ENCODE peak calls at places on chromosomes 11 and 22, in seven cellular contexts. E is AG04450; G is H9; Y is foreskin keratinocyte; A is CD8-positive, alpha-beta T cell; C is lower lobe of right lung; L is heart right ventricle. V is an unnamed sample.

GRCh38 chr22:44933829-44934735 is 75.7 kb downstream of the PHF21B start:
- DNase-seq in E (no peak), G (no peak), Y (no peak), A (no peak), C (no peak), L (no peak), V (no peak)

GRCh38 chr22:37196539-37197450 is 8.7 kb upstream of the C1QTNF6 start:
- DNase-seq in E (peak), G (no peak), Y (peak), A (peak), C (peak), L (peak), V (no peak)

GRCh38 chr11:2754008-2754407 is 54.2 kb upstream of the KCNQ1OT1 start:
- DNase-seq in E (no peak), G (no peak), Y (no peak), A (no peak), C (peak), L (no peak), V (no peak)

GRCh38 chr22:44736581-44737413 is 15.6 kb upstream of the ARHGAP8 start:
- DNase-seq in E (no peak), G (no peak), Y (no peak), A (no peak), C (no peak), L (no peak), V (no peak)

GRCh38 chr11:35751664-35752061 is 89.1 kb downstream of the TRIM44 start:
- DNase-seq in E (no peak), G (no peak), Y (peak), A (no peak), C (no peak), L (no peak), V (no peak)

GRCh38 chr11:86668929-86669328 is 3.5 kb downstream of the ME3 start:
- DNase-seq in E (no peak), G (no peak), Y (no peak), A (no peak), C (no peak), L (no peak), V (no peak)

GRCh38 chr11:47524200-47524874 is 28.6 kb downstream of the CELF1 start:
- DNase-seq in E (no peak), G (peak), Y (no peak), A (peak), C (no peak), L (peak), V (peak)

GRCh38 chr11:107653077-107653476 is 58.8 kb downstream of the SLN start:
- DNase-seq in E (no peak), G (no peak), Y (no peak), A (no peak), C (no peak), L (no peak), V (no peak)

GRCh38 chr11:68003846-68004550 is at the start of gene UNC93B1:
- DNase-seq in E (no peak), G (peak), Y (no peak), A (peak), C (peak), L (peak), V (peak)

GRCh38 chr22:25485626-25486545 is 78.6 kb upstream of the GRK3 start:
- DNase-seq in E (no peak), G (no peak), Y (no peak), A (no peak), C (no peak), L (no peak), V (peak)

GRCh38 chr11:67405196-67405567 is 1.3 kb downstream of the TBC1D10C start:
- DNase-seq in E (no peak), G (no peak), Y (no peak), A (peak), C (no peak), L (no peak), V (no peak)

GRCh38 chr11:64007160-64007628 is 21.0 kb downstream of the OTUB1 start:
- DNase-seq in E (no peak), G (peak), Y (no peak), A (no peak), C (peak), L (no peak), V (no peak)

GRCh38 chr11:119664063-119664572 is 64.9 kb downstream of the NECTIN1 start:
- DNase-seq in E (peak), G (no peak), Y (no peak), A (no peak), C (no peak), L (no peak), V (no peak)

GRCh38 chr11:60989108-60989650 is 17.7 kb downstream of the CD6 start:
- DNase-seq in E (no peak), G (no peak), Y (no peak), A (no peak), C (no peak), L (no peak), V (no peak)

GRCh38 chr11:65291613-65292012 is 23.1 kb upstream of the CDC42EP2 start:
- DNase-seq in E (no peak), G (no peak), Y (no peak), A (no peak), C (no peak), L (no peak), V (no peak)

GRCh38 chr11:94788396-94788795 is 20.2 kb downstream of the AMOTL1 start:
- DNase-seq in E (no peak), G (no peak), Y (no peak), A (no peak), C (no peak), L (no peak), V (no peak)

GRCh38 chr22:35152316-35152715 is 86.4 kb downstream of the ISX start:
- DNase-seq in E (no peak), G (peak), Y (no peak), A (no peak), C (no peak), L (no peak), V (no peak)

GRCh38 chr22:35154937-35155387 is 89.0 kb downstream of the ISX start:
- DNase-seq in E (peak), G (peak), Y (no peak), A (no peak), C (peak), L (peak), V (peak)

GRCh38 chr22:35149149-35149548 is 83.2 kb downstream of the ISX start:
- DNase-seq in E (no peak), G (no peak), Y (no peak), A (no peak), C (no peak), L (no peak), V (no peak)

GRCh38 chr22:35148381-35148780 is 82.4 kb downstream of the ISX start:
- DNase-seq in E (no peak), G (no peak), Y (no peak), A (no peak), C (no peak), L (no peak), V (no peak)

DNA sequence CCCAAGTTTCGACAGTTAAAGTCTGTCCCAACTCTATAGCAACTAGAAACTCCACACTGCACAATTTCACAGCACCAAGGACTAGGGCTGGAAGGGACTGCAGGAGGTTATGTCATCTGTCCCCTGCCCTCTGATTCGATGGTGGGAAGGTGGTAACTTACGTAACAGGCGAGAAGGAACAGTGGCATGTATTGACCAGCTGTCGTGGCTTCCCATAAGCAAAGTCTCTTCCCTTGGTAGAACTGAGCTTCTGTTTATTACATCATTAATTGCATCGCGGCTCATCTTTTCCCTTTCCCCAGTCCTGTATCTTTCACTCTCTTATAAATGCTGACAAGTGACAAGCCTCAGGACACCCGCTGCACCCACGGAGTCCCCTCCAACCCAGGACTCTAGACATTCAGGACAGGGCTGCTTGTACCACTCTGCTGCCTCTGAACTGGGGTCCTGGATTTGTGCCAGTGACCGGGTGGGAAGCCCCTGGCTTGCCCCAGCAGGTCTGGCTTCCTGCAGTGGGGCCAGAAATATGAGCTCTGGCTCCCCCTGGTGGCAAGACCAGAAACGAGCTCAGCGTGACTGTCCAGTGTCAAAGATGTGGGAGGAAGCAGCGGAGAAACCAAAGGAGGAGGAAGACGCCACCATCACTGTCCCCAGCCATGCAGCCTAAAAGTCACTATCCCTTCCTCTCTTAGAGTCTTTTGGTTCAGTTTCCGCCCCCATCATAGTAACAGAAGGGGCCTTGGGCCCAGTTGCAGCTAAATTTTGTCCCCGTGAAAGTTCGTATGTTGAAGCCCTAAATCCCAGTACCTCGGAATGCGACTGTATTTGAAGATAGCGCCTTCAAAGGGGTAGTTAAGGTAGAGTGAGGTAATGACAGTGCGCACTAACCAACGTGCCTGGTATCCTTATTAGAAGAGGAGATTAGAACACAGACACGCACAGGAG is 84.5 kb downstream of the ISX start:
- DNase-seq in E (no peak), G (peak), Y (no peak), A (peak), C (peak), L (peak), V (peak)
- TF ChIP-seq CTCF in E (peak), G (peak), Y (peak), A (peak), C (peak), L (peak), V (peak)

GRCh38 chr11:124536520-124536919 is 6.9 kb downstream of the OR8B12 start:
- DNase-seq in E (no peak), G (peak), Y (peak), A (no peak), C (peak), L (peak), V (no peak)
- TF ChIP-seq CTCF in E (no peak), G (peak), Y (no peak), A (no peak), C (peak), L (peak), V (no peak)

DNA sequence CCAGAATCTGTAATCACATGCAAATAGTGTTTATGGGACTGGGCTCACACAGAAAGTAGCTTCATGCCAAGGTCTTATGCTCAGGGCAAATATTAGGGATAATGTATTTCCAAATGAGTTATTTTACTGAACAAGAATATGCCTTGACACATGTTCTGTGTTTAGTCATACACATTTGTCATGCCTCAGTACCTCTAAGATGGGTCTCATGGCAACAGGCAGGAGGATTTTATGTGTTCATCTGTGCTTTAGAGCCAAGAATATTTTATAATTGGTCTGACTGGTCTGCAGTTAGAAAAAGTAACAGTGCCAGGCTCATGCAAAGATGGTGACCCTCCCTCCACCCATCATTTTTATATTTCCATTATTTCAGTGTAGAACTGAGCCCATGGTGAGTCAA is 49.1 kb downstream of the JAM3 start:
- DNase-seq in E (no peak), G (no peak), Y (no peak), A (no peak), C (no peak), L (no peak), V (no peak)
- TF ChIP-seq CTCF in E (no peak), G (no peak), Y (no peak), A (no peak), C (no peak), L (no peak), V (no peak)

DNA sequence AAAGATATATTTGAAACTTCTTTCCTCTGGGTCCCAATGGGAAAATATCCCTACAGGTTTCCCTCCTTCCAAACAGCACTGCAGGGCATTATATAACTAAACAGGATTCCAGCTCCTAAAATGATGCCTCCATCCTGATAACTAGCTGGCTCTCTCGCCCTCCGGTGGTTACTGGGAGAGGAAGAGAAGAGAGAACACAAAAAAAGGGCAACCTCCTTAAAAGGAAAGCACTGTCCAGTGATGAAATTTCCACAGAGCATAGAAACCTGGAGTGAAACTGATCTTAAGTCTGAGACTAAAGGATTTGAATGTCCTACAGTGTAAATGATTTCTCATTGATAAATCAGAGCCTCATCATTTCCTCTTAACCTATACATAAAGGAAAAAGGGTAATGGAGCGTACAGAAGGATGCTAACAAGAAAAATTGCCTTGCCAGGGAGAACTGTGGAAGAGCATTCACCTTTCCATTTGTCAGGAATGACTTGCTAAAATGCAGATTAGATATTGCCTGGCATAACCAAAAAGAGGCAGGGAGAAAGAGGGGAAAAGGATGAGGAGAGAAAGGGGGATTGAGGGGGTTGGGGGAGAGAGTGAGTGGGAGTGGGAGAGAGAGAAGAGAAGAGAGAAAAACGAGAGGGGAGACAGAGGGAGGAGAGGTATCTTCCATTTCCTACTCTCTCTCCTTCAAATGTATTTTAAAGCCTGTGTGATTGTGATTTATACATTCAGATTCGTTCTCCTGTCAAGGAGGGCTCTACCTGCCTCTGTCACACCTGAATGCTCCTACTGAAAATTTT is 121.4 kb downstream of the APOL5 start:
- DNase-seq in E (peak), G (no peak), Y (no peak), A (no peak), C (no peak), L (no peak), V (no peak)
- TF ChIP-seq CTCF in E (peak), G (peak), Y (peak), A (no peak), C (peak), L (peak), V (no peak)

DNA sequence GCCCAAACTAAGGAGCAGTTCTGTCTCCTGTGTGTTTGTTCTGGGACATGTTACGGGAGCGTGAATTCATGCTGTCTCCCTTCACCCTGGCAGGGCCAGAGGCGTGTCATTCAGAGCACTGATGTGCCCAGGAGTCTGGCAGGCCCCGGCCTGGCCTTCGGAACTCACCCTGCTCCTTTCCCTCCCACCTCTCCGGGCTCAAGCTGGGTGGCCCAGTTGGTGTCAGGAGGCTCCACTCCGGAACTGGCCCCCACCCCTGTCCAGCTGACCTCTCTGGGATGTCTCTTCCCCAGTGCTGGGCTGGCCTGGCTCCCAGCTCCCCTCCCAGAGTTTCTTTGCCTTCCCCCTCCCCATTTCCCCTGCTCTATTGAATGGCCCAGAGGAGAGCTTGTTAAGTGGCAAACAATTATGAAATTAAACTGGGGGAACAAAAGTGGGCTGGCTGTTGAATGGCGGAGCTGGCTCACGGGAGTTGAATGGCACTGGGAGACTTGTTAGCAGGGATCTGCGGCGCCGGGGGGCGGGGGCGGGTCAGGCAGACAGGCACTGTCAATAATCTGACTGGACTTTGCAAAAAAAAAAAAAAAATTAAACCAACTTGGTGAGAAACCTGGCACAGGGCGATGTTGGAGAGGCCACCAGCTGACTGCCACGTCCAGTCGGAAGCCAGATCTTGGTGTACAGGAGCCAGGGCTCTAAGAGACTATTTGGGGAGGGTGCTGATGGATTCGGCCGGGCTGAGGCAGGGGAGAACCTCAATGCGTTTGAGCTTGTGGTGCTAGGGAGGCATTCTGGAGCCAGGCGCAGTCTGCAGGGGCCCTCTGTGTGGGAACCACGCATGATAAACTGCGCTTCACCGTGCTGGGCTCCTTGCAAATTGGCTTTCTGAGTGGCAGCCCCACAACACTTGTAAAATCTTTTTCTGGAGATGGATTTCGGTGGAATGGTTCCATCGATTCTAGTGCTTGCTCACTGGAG is 1.3 kb downstream of the MPPED1 start:
- DNase-seq in E (no peak), G (no peak), Y (no peak), A (no peak), C (no peak), L (no peak), V (no peak)
- TF ChIP-seq CTCF in E (no peak), G (no peak), Y (no peak), A (no peak), C (no peak), L (no peak), V (no peak)